ENCODE peak calls at places on chromosome 19, in ten cellular contexts. X is HuH-7; U is nephron progenitor cell; N is NCI-H1694; C is T-helper 1 cell; F is RWPE1; G is activated CD4-positive, CD25-positive, alpha-beta regulatory T cell treated with anti-CD3 and anti-CD28 coated beads, Interleukin-2, amount 50 U/mL, for 16 hours; K is NCI-H510A treated with DMSO at 0.1 percent for 48 hours; H is stimulated activated CD4-positive, alpha-beta T cell treated with anti-CD3 and anti-CD28 coated beads, TNF-alpha, amount 100 ng/mL, for 24 hours; P is activated T-helper 1 cell treated with Interleukin-2 at 50 U/mL for 16 hours. A is an unnamed sample.

GRCh38 chr19:17784201-17785008 is 10.5 kb upstream of the B3GNT3 start:
- DNase-seq in X (peak), U (peak), N (peak), C (peak), F (peak), G (peak), K (peak), H (peak), P (peak), A (peak)

GRCh38 chr19:16473875-16474397 is 2.2 kb upstream of the EPS15L1 start:
- DNase-seq in X (no peak), U (no peak), N (no peak), C (no peak), F (no peak), G (no peak), K (no peak), H (no peak), P (no peak), A (no peak)

GRCh38 chr19:13082192-13083007 is 20.3 kb downstream of the LYL1 start:
- DNase-seq in X (peak), U (peak), N (peak), C (no peak), F (no peak), G (no peak), K (peak), H (no peak), P (no peak), A (no peak)

GRCh38 chr19:32598022-32598421 is 17.0 kb downstream of the PDCD5 start:
- DNase-seq in X (no peak), U (no peak), N (no peak), C (no peak), F (no peak), G (no peak), K (no peak), H (no peak), P (no peak), A (no peak)

GRCh38 chr19:888615-889385 is 4.2 kb downstream of the MED16 start:
- DNase-seq in X (no peak), U (no peak), N (no peak), C (peak), F (no peak), G (peak), K (no peak), H (no peak), P (peak), A (no peak)

GRCh38 chr19:10222201-10222890 is 8.8 kb downstream of the S1PR2 start:
- DNase-seq in X (no peak), U (no peak), N (no peak), C (no peak), F (no peak), G (no peak), K (no peak), H (no peak), P (no peak), A (no peak)

GRCh38 chr19:2266183-2266993 is 10.2 kb upstream of the JSRP1 start:
- DNase-seq in X (no peak), U (no peak), N (no peak), C (no peak), F (no peak), G (no peak), K (no peak), H (no peak), P (no peak), A (no peak)

GRCh38 chr19:6809262-6809661 is 36.8 kb downstream of the VAV1 start:
- DNase-seq in X (no peak), U (no peak), N (no peak), C (no peak), F (no peak), G (no peak), K (no peak), H (no peak), P (no peak), A (no peak)

GRCh38 chr19:29837448-29837961 is 25.7 kb downstream of the CCNE1 start:
- DNase-seq in X (no peak), U (no peak), N (no peak), C (no peak), F (no peak), G (no peak), K (no peak), H (peak), P (no peak), A (no peak)

GRCh38 chr19:58319241-58319640 is 7.6 kb upstream of the ZSCAN22 start:
- DNase-seq in X (no peak), U (no peak), N (no peak), C (no peak), F (no peak), G (no peak), K (no peak), H (no peak), P (no peak), A (no peak)

GRCh38 chr19:2782357-2782935 is 627 bp downstream of the SGTA start:
- DNase-seq in X (no peak), U (no peak), N (no peak), C (no peak), F (no peak), G (no peak), K (no peak), H (no peak), P (no peak), A (no peak)

GRCh38 chr19:5228932-5229777 is 111.5 kb downstream of the PTPRS start:
- DNase-seq in X (no peak), U (no peak), N (no peak), C (no peak), F (peak), G (no peak), K (no peak), H (no peak), P (no peak), A (no peak)

GRCh38 chr19:11624064-11624463 is 26.8 kb downstream of the ZNF627 start:
- DNase-seq in X (no peak), U (no peak), N (no peak), C (no peak), F (no peak), G (no peak), K (no peak), H (no peak), P (no peak), A (no peak)

GRCh38 chr19:18041054-18041453 is 33.1 kb downstream of the ARRDC2 start:
- DNase-seq in X (no peak), U (no peak), N (no peak), C (no peak), F (no peak), G (no peak), K (no peak), H (no peak), P (no peak), A (no peak)

GRCh38 chr19:46426506-46427162 is 2.1 kb downstream of the PNMA8C start:
- DNase-seq in X (peak), U (peak), N (peak), C (no peak), F (peak), G (no peak), K (peak), H (peak), P (no peak), A (peak)

GRCh38 chr19:28980236-28980868 is 232.6 kb downstream of the UQCRFS1 start:
- DNase-seq in X (no peak), U (no peak), N (no peak), C (no peak), F (no peak), G (no peak), K (no peak), H (no peak), P (no peak), A (no peak)

GRCh38 chr19:4980838-4981680 is 12.1 kb downstream of the KDM4B start:
- DNase-seq in X (no peak), U (no peak), N (no peak), C (no peak), F (no peak), G (no peak), K (no peak), H (no peak), P (no peak), A (no peak)

GRCh38 chr19:42129399-42130253 is 2.6 kb downstream of the POU2F2 start:
- DNase-seq in X (no peak), U (no peak), N (peak), C (no peak), F (peak), G (no peak), K (no peak), H (no peak), P (no peak), A (peak)

A was measured in GM18507.